ENCODE peak calls at places on chromosome 17, in five cellular contexts. One of them, this sample, is unnamed. For H3K27me3, the result is how much of the 10 kb centered on the place peaks cover.

GRCh38 chr17:47879028-47879585 is 16.9 kb upstream of the SP2 start:
- DNase-seq in neural progenitor cell: no peak
- DNase-seq in MM.1S: no peak
- DNase-seq in GM23338: no peak
- DNase-seq in PC-3: no peak
- DNase-seq in this sample: peak

GRCh38 chr17:19383681-19384470 is 3.1 kb downstream of the MFAP4 start:
- DNase-seq in MM.1S: no peak
- DNase-seq in GM23338: no peak
- DNase-seq in neural progenitor cell: no peak
- DNase-seq in PC-3: no peak
- DNase-seq in this sample: peak

GRCh38 chr17:36544049-36544319 is 735 bp upstream of the GGNBP2 start:
- DNase-seq in PC-3: peak
- DNase-seq in MM.1S: peak
- DNase-seq in neural progenitor cell: peak
- DNase-seq in GM23338: peak
- DNase-seq in this sample: peak

GRCh38 chr17:60554377-60554788 is 28.3 kb upstream of the APPBP2 start:
- DNase-seq in GM23338: no peak
- DNase-seq in neural progenitor cell: no peak
- DNase-seq in MM.1S: no peak
- DNase-seq in PC-3: peak
- DNase-seq in this sample: peak

GRCh38 chr17:74055508-74056160 is 147.8 kb upstream of the RPL38 start:
- DNase-seq in PC-3: no peak
- DNase-seq in MM.1S: no peak
- DNase-seq in GM23338: no peak
- DNase-seq in neural progenitor cell: peak
- DNase-seq in this sample: no peak

GRCh38 chr17:34647511-34647910 is 68.1 kb downstream of the TMEM132E start:
- DNase-seq in GM23338: no peak
- DNase-seq in PC-3: no peak
- DNase-seq in neural progenitor cell: no peak
- DNase-seq in MM.1S: no peak
- DNase-seq in this sample: no peak

GRCh38 chr17:73340093-73340596 is 28.3 kb upstream of the CDC42EP4 start:
- DNase-seq in neural progenitor cell: no peak
- DNase-seq in PC-3: peak
- DNase-seq in GM23338: no peak
- DNase-seq in MM.1S: no peak
- DNase-seq in this sample: peak

GRCh38 chr17:14381606-14382005 is 80.7 kb downstream of the HS3ST3B1 start:
- DNase-seq in GM23338: no peak
- DNase-seq in neural progenitor cell: no peak
- DNase-seq in MM.1S: no peak
- DNase-seq in PC-3: no peak
- DNase-seq in this sample: no peak

GRCh38 chr17:77948690-77949114 is 9.8 kb upstream of the TNRC6C start:
- DNase-seq in GM23338: peak
- DNase-seq in MM.1S: no peak
- DNase-seq in PC-3: peak
- DNase-seq in neural progenitor cell: peak
- DNase-seq in this sample: peak

GRCh38 chr17:64219571-64219970 is 43.5 kb downstream of the TEX2 start:
- DNase-seq in PC-3: no peak
- DNase-seq in neural progenitor cell: no peak
- DNase-seq in MM.1S: no peak
- DNase-seq in GM23338: no peak
- DNase-seq in this sample: no peak

DNA sequence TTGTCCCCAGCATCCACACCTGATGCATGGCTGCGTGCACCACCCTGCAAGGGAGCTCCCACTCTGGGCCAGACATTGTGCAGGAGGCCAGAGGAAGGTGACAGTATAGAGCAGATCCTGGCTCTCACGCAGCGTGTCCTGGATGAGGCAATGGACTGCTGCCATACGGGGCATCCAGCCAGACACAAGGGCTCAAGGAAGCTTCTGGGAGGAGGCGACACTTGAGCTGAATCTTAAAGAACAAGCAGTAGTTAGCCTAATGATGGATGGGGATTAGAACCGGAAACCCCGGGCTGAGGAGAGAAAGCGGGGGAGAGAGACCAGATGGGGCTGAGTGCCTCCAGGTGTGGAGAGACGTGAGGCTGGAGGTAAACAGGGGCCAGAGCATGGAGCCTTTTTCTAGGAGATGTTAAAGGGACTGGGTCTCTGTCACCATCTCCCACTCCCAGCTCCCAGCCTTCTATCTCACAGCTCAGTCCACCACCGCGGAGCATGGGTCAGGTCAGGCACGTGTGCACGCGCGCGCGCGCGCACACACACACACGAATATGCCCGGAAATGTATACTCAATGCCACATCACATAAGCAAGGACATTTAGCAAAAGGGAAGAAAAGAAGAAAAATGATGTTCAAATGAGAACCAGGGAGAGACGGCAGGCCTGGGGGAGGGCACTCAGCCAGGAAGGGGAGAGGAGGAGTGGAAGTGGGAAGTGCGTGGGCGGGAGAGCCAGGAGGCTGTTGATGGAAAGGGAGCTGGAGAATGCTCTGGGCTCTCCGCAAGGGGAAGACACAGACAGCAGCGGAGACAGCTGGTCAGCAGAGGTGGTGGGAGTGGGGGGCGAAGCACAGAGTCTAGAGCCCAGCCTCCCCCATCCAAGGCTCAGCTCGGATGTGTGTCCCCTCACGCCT is 46.2 kb downstream of the CCDC42 start:
- DNase-seq in MM.1S: no peak
- DNase-seq in PC-3: no peak
- DNase-seq in neural progenitor cell: no peak
- DNase-seq in GM23338: no peak
- DNase-seq in this sample: peak
- H2AFZ ChIP-seq in MM.1S: no peak
- H2AFZ ChIP-seq in PC-3: no peak
- H2AFZ ChIP-seq in neural progenitor cell: peak
- H2AFZ ChIP-seq in GM23338: peak
- H2AFZ ChIP-seq in this sample: peak

DNA sequence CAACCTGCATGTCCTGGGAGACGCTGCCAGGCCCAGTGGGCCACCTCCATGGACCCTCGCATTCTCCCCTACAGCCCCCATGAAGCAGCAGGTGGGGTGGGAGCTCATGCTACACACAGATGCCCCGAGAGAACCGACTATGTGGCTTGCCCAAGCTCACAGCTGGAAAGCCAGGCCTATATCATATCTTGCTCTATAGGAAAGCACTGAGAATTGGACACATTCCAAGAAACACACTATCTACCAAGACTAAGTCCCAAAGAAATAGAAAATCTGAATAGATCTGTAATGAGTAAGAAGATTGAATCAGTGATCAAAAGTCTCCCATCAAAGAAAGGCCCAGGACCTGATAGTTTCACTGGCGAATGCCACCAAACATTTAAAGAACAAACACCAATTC is 7.3 kb upstream of the AATK start:
- DNase-seq in MM.1S: no peak
- DNase-seq in neural progenitor cell: no peak
- DNase-seq in GM23338: no peak
- DNase-seq in PC-3: no peak
- DNase-seq in this sample: no peak
- H3K27me3 ChIP-seq in MM.1S: half or more
- H3K27me3 ChIP-seq in neural progenitor cell: under half
- H3K27me3 ChIP-seq in GM23338: under half
- H3K27me3 ChIP-seq in PC-3: under half
- H3K27me3 ChIP-seq in this sample: under half

GRCh38 chr17:66373079-66373478 is 70.7 kb downstream of the PRKCA start:
- DNase-seq in PC-3: no peak
- DNase-seq in MM.1S: no peak
- DNase-seq in GM23338: no peak
- DNase-seq in neural progenitor cell: no peak
- DNase-seq in this sample: no peak

GRCh38 chr17:66372182-66372581 is 69.8 kb downstream of the PRKCA start:
- DNase-seq in neural progenitor cell: no peak
- DNase-seq in MM.1S: no peak
- DNase-seq in GM23338: no peak
- DNase-seq in PC-3: peak
- DNase-seq in this sample: no peak

GRCh38 chr17:66371561-66371960 is 69.1 kb downstream of the PRKCA start:
- DNase-seq in neural progenitor cell: no peak
- DNase-seq in GM23338: no peak
- DNase-seq in PC-3: peak
- DNase-seq in MM.1S: no peak
- DNase-seq in this sample: peak

GRCh38 chr17:66375121-66375520 is 72.7 kb downstream of the PRKCA start:
- DNase-seq in MM.1S: no peak
- DNase-seq in neural progenitor cell: no peak
- DNase-seq in GM23338: no peak
- DNase-seq in PC-3: no peak
- DNase-seq in this sample: no peak

GRCh38 chr17:66373944-66374817 is 71.8 kb downstream of the PRKCA start:
- DNase-seq in GM23338: peak
- DNase-seq in neural progenitor cell: peak
- DNase-seq in PC-3: no peak
- DNase-seq in MM.1S: no peak
- DNase-seq in this sample: no peak
- TF ChIP-seq EZH2phosphoT487 in GM23338: no peak
- TF ChIP-seq EZH2phosphoT487 in neural progenitor cell: no peak
- TF ChIP-seq EZH2phosphoT487 in PC-3: no peak
- TF ChIP-seq EZH2phosphoT487 in MM.1S: no peak
- TF ChIP-seq EZH2phosphoT487 in this sample: no peak

DNA sequence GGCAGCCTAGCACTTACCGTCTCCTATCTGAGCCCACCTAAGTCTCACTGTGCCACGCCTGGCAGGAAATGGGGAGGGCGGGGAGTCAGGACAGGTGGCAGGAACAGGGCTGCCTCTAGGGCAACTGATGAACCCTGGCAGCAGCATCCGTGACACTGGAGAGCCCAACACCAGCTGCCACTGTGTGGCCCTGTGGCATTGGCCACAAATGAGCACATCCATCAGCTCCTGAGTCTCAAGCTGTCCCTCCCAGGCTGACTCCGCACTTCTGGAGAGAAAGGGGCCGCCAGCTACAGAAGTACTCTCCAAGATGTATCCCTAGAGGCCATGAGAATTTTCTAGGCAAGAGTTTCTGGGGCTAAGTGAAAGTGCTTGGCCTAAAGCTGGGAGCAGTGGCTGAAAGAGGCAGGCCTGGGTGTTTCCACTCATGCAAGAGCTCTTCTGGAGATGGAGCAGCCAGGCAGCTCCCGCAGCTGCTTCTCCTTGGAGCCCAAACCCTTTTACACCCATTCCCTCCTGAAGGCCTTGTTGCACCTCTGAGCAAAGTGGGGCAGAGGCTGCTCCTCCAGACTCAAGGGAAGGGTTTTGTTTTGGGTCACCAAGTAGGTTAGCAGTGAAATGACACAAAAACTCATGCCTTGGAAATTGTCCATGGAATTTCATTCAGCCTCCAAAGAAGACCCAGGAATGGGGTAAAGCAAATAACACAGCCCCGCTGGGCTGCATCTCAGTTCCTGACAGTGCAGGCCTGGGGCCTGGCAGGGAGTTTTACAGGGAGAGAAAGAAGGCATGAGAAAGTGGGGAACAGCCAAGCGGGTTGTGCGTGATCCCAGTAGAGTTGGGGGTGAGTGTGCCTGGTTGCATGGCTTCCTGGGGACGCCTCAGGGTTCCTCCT is 25.8 kb downstream of the PEMT start:
- DNase-seq in neural progenitor cell: no peak
- DNase-seq in PC-3: no peak
- DNase-seq in GM23338: no peak
- DNase-seq in MM.1S: no peak
- DNase-seq in this sample: no peak
- H2AFZ ChIP-seq in neural progenitor cell: no peak
- H2AFZ ChIP-seq in PC-3: no peak
- H2AFZ ChIP-seq in GM23338: no peak
- H2AFZ ChIP-seq in MM.1S: no peak
- H2AFZ ChIP-seq in this sample: no peak

DNA sequence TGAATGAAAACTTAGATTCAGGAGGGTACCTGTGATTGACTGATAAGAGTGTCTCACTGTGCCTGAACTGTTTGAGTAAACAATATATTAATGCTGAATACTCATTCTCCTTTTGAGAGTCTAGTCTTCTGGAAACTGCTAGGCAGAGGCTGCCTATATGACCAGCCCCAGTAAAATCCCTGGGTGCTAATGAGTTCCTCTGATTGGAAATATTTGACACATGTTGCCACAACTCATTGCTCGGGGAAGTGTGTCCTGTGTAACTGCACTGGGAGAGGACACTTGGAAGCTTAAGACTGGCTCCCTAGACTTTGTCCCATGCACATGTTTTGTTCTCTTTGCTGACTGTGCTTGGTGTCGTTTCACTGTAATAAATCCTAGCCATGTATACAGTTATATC is 108.7 kb upstream of the NACA2 start:
- DNase-seq in MM.1S: no peak
- DNase-seq in GM23338: no peak
- DNase-seq in PC-3: no peak
- DNase-seq in neural progenitor cell: no peak
- DNase-seq in this sample: no peak
- H3K27me3 ChIP-seq in MM.1S: under half
- H3K27me3 ChIP-seq in GM23338: under half
- H3K27me3 ChIP-seq in PC-3: under half
- H3K27me3 ChIP-seq in neural progenitor cell: under half
- H3K27me3 ChIP-seq in this sample: under half

GRCh38 chr17:40076595-40076994 is 13.8 kb downstream of the THRA start:
- DNase-seq in MM.1S: no peak
- DNase-seq in PC-3: no peak
- DNase-seq in GM23338: no peak
- DNase-seq in neural progenitor cell: no peak
- DNase-seq in this sample: no peak

GRCh38 chr17:40074871-40075215 is 12.1 kb downstream of the THRA start:
- DNase-seq in MM.1S: no peak
- DNase-seq in GM23338: no peak
- DNase-seq in neural progenitor cell: no peak
- DNase-seq in PC-3: no peak
- DNase-seq in this sample: peak

GRCh38 chr17:40076101-40076498 is 13.3 kb downstream of the THRA start:
- DNase-seq in GM23338: no peak
- DNase-seq in neural progenitor cell: no peak
- DNase-seq in MM.1S: no peak
- DNase-seq in PC-3: no peak
- DNase-seq in this sample: no peak

GRCh38 chr17:40074175-40074512 is 11.4 kb downstream of the THRA start:
- DNase-seq in PC-3: no peak
- DNase-seq in GM23338: no peak
- DNase-seq in MM.1S: no peak
- DNase-seq in neural progenitor cell: no peak
- DNase-seq in this sample: no peak

GRCh38 chr17:40075216-40076100 is 12.7 kb downstream of the THRA start:
- DNase-seq in MM.1S: peak
- DNase-seq in neural progenitor cell: peak
- DNase-seq in PC-3: peak
- DNase-seq in GM23338: peak
- DNase-seq in this sample: peak
- TF ChIP-seq EZH2phosphoT487 in MM.1S: no peak
- TF ChIP-seq EZH2phosphoT487 in neural progenitor cell: no peak
- TF ChIP-seq EZH2phosphoT487 in PC-3: no peak
- TF ChIP-seq EZH2phosphoT487 in GM23338: no peak
- TF ChIP-seq EZH2phosphoT487 in this sample: no peak

This sample was measured in GM23248.